ENCODE peak calls at places on chromosomes 2 and 18, in eight cellular contexts. F is transverse colon, G is neural progenitor cell, V is testis, U is upper lobe of right lung, C is astrocyte of the cerebellum, N is fibroblast of lung, T is cardiac fibroblast. K is an unnamed sample.

GRCh38 chr2:182144039-182144779 is 158.6 kb downstream of the PPP1R1C start:
- DNase-seq in F (no peak), G (no peak), V (no peak), U (no peak), C (no peak), N (no peak), T (no peak), K (no peak)

GRCh38 chr2:134917958-134918517 is 584 bp upstream of the CCNT2 start:
- DNase-seq in F (no peak), G (no peak), V (no peak), U (no peak), C (no peak), N (no peak), T (no peak), K (no peak)

GRCh38 chr2:149375801-149376349 is 45.5 kb downstream of the LYPD6 start:
- DNase-seq in F (no peak), G (peak), V (no peak), U (no peak), C (peak), N (no peak), T (no peak), K (no peak)

GRCh38 chr2:218284106-218284811 is 8.0 kb downstream of the TMBIM1 start:
- DNase-seq in F (peak), G (no peak), V (no peak), U (no peak), C (no peak), N (peak), T (peak), K (no peak)

GRCh38 chr18:37964885-37965571 is 399.4 kb upstream of the CELF4 start:
- DNase-seq in F (no peak), G (no peak), V (no peak), U (no peak), C (no peak), N (no peak), T (no peak), K (no peak)

GRCh38 chr2:128558895-128559532 is 240.3 kb upstream of the HS6ST1 start:
- DNase-seq in F (no peak), G (no peak), V (no peak), U (no peak), C (no peak), N (no peak), T (no peak), K (no peak)

GRCh38 chr2:132720393-132720792 is 50.4 kb upstream of the LYPD1 start:
- DNase-seq in F (no peak), G (no peak), V (no peak), U (no peak), C (no peak), N (no peak), T (no peak), K (no peak)

GRCh38 chr2:30185175-30185574 is 38.4 kb downstream of the YPEL5 start:
- DNase-seq in F (no peak), G (no peak), V (no peak), U (no peak), C (no peak), N (peak), T (peak), K (no peak)

GRCh38 chr2:139048017-139048416 is 267.8 kb upstream of the NXPH2 start:
- DNase-seq in F (no peak), G (no peak), V (no peak), U (no peak), C (no peak), N (no peak), T (no peak), K (no peak)

GRCh38 chr2:170162261-170162612 is 15.7 kb upstream of the MYO3B start:
- DNase-seq in F (no peak), G (no peak), V (no peak), U (no peak), C (no peak), N (no peak), T (peak), K (no peak)

GRCh38 chr2:64608867-64609228 is 44.9 kb downstream of the SERTAD2 start:
- DNase-seq in F (no peak), G (no peak), V (no peak), U (no peak), C (no peak), N (no peak), T (no peak), K (peak)

GRCh38 chr2:109466674-109467575 is 146.8 kb downstream of the SEPTIN10 start:
- DNase-seq in F (peak), G (no peak), V (no peak), U (peak), C (no peak), N (peak), T (peak), K (no peak)

GRCh38 chr2:76579911-76580310 is 869.2 kb upstream of the GCFC2 start:
- DNase-seq in F (no peak), G (no peak), V (no peak), U (no peak), C (no peak), N (no peak), T (no peak), K (no peak)

GRCh38 chr2:203948733-203949132 is 12.2 kb downstream of the ICOS start:
- DNase-seq in F (no peak), G (no peak), V (no peak), U (no peak), C (no peak), N (no peak), T (no peak), K (no peak)

GRCh38 chr18:10164241-10165160 is 250.7 kb downstream of the VAPA start:
- DNase-seq in F (no peak), G (peak), V (peak), U (no peak), C (no peak), N (no peak), T (no peak), K (no peak)

GRCh38 chr2:160210599-160211138 is 10.6 kb upstream of the ITGB6 start:
- DNase-seq in F (peak), G (peak), V (peak), U (peak), C (no peak), N (no peak), T (peak), K (peak)

GRCh38 chr2:158953926-158954763 is 14.3 kb upstream of the TANC1 start:
- DNase-seq in F (peak), G (no peak), V (peak), U (peak), C (peak), N (peak), T (peak), K (peak)

GRCh38 chr2:181025004-181025403 is 44.6 kb downstream of the UBE2E3 start:
- DNase-seq in F (no peak), G (no peak), V (no peak), U (no peak), C (peak), N (peak), T (peak), K (no peak)

GRCh38 chr2:70340921-70341765 is 39.3 kb upstream of the FAM136A start:
- DNase-seq in F (peak), G (peak), V (peak), U (no peak), C (peak), N (peak), T (peak), K (no peak)

GRCh38 chr2:66439291-66440010 is 4.5 kb downstream of the MEIS1 start:
- DNase-seq in F (no peak), G (peak), V (no peak), U (no peak), C (no peak), N (peak), T (peak), K (peak)

GRCh38 chr2:205717999-205718398 is 35.7 kb downstream of the NRP2 start:
- DNase-seq in F (no peak), G (no peak), V (no peak), U (no peak), C (no peak), N (peak), T (no peak), K (no peak)

GRCh38 chr2:205712983-205713531 is 30.8 kb downstream of the NRP2 start:
- DNase-seq in F (no peak), G (peak), V (no peak), U (no peak), C (no peak), N (no peak), T (peak), K (no peak)

GRCh38 chr2:205714789-205715411 is 32.6 kb downstream of the NRP2 start:
- DNase-seq in F (no peak), G (no peak), V (no peak), U (no peak), C (no peak), N (no peak), T (no peak), K (no peak)

GRCh38 chr2:205714058-205714776 is 31.9 kb downstream of the NRP2 start:
- DNase-seq in F (no peak), G (no peak), V (no peak), U (no peak), C (peak), N (peak), T (peak), K (no peak)

GRCh38 chr2:205716126-205716525 is 33.8 kb downstream of the NRP2 start:
- DNase-seq in F (peak), G (no peak), V (peak), U (no peak), C (no peak), N (no peak), T (peak), K (no peak)
- TF ChIP-seq CTCF in F (peak), G (peak), V (no peak), U (peak), C (peak), N (peak), T (peak), K (peak)

GRCh38 chr2:55019547-55020258 is 30.5 kb downstream of the RTN4 start:
- DNase-seq in F (no peak), G (no peak), V (no peak), U (no peak), C (no peak), N (no peak), T (peak), K (no peak)
- H3K4me3 ChIP-seq in F (no peak), G (no peak), V (no peak), U (no peak), C (no peak), N (no peak), T (no peak), K (no peak)

DNA sequence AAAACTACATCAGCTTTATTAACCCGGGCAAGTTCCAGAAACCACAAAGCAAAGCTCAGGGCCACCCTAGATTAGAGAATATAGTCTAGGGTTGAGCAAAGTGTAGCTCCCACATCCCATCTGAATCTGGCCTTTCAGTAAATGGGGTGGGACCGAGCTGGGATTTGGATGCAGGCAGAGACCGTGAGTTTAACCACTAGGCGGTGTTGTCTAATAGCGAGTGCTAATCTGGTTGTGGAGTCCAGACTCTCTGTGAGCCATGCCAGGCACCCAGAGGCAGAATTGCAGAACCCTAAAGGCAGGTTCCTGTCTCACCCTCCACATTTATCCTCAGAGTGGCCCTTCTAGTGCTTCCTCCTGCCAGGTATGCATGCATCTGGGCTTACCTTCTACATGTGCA is 435.9 kb downstream of the TSN start:
- DNase-seq in F (no peak), G (peak), V (peak), U (no peak), C (no peak), N (no peak), T (peak), K (no peak)
- TF ChIP-seq CTCF in F (no peak), G (peak), V (no peak), U (peak), C (peak), N (peak), T (peak), K (peak)

GRCh38 chr2:240220371-240220770 is 79.9 kb upstream of the OTOS start:
- DNase-seq in F (no peak), G (no peak), V (no peak), U (no peak), C (no peak), N (peak), T (peak), K (no peak)
- H3K4me3 ChIP-seq in F (no peak), G (no peak), V (no peak), U (no peak), C (no peak), N (no peak), T (no peak), K (no peak)

GRCh38 chr18:48037481-48038271 is 107.2 kb upstream of the SMAD2 start:
- DNase-seq in F (no peak), G (peak), V (peak), U (no peak), C (no peak), N (no peak), T (no peak), K (peak)
- TF ChIP-seq CTCF in F (no peak), G (peak), V (no peak), U (peak), C (no peak), N (peak), T (peak), K (peak)

DNA sequence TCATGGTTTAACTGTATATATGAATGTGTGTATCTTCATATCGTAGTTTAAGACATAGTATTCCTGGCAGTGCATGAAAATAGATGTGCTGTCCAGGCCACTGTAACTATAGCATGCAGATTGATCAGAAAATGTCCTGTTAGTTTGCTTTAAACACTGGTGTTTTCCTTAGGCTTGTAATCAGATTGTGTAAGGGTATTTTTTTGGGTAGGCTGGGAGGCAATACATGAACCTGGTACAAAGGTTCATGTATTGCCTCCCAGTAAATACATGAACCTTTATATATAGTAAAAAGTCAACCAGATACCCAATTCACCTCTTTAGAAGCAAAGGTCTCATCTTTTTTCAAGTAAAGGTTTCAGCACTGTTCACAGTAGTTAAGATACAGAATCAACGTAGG is 1.6 kb downstream of the COQ10B start:
- DNase-seq in F (no peak), G (no peak), V (no peak), U (no peak), C (no peak), N (no peak), T (no peak), K (no peak)
- H3K4me3 ChIP-seq in F (no peak), G (peak), V (no peak), U (peak), C (peak), N (peak), T (peak), K (peak)

DNA sequence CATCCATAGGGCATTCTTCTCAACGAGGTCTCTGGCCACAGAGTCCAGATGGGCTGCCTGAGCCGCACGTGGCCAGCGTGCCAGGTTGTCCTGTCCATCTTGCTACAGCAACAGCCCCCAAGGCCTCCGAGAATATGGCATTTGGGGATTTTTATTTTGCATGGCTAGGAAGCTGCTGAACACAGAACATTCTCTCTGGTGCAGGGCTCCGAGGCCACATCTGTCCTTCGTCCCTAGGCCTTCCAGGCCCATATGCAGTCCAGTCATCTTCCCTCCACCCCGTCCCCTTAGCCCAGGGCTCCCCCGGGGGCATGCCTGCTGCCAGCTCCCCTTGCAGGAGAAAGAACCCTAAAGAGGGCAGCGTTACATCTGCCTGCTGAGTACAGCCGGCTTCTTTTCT is 2.3 kb downstream of the HDAC4 start:
- DNase-seq in F (no peak), G (peak), V (peak), U (peak), C (no peak), N (no peak), T (no peak), K (no peak)
- TF ChIP-seq CTCF in F (no peak), G (no peak), V (no peak), U (no peak), C (no peak), N (no peak), T (no peak), K (no peak)

DNA sequence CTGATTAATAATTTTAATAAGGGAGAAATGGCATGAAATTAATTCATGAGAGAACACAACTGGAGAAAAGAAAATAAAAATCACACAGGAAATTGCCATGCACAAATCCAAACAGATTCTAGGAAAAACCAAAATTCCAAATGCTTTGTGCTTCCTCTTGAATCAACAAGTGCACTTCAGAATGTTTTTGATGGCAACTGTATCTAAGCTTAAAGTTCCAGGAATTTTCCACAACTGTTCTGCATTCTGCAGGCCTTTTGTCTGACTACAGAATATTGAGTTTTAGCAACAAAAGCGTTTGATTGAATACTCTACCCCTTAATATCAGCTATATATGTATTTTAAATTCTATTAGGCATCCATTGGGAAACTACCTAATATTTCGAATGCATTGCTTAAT is 482.8 kb upstream of the POU3F3 start:
- DNase-seq in F (no peak), G (no peak), V (no peak), U (no peak), C (no peak), N (no peak), T (no peak), K (no peak)
- H3K4me3 ChIP-seq in F (no peak), G (no peak), V (no peak), U (no peak), C (no peak), N (no peak), T (no peak), K (no peak)

DNA sequence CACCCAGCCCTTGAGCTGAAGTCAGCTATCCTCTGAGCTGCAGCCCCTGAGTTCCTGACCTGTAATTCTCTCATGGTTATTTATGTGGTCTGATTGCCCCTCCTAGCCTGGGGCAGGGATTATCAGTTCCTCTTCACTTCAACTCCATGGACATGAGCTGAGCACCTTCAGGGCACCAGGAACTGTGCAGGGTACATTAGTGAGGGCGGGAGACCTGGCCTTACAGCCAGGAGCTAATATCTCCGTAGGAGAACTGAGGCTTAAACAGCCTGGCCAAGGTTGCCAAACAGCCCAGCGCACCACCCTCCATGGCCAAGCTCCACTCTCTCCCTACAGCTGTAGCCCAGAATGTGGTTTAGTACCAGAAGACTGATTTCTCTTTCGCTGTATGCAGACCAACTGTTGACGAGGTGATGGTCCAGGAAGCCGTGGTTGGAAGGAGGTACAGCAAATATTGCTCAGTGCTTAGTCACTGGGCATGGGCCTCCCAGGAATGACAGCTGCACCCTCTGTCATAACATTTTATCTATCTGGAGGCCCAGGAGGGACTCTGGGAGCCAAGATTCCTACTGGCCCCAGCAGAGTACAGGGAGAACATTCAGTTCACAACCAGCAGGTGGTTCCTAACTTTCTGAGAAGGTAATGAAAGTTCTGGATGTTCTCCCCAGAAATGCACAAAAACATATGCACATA is 228.7 kb upstream of the SIX2 start:
- DNase-seq in F (no peak), G (no peak), V (no peak), U (no peak), C (peak), N (peak), T (peak), K (peak)
- TF ChIP-seq CTCF in F (no peak), G (no peak), V (no peak), U (no peak), C (peak), N (peak), T (peak), K (peak)

GRCh38 chr2:42342795-42343241 is 18.2 kb downstream of the COX7A2L start:
- DNase-seq in F (no peak), G (no peak), V (no peak), U (no peak), C (no peak), N (no peak), T (no peak), K (no peak)
- H3K4me3 ChIP-seq in F (no peak), G (no peak), V (no peak), U (no peak), C (no peak), N (no peak), T (no peak), K (no peak)